ENCODE peak calls at places on chromosome 6, in eight cellular contexts. One of them, this sample, is unnamed.

GRCh38 chr6:170162011-170162770 is 128.7 kb downstream of the DLL1 start:
- DNase-seq in K562: no peak
- DNase-seq in PC-3: no peak
- DNase-seq in HCT116: no peak
- DNase-seq in endothelial cell of umbilical vein: no peak
- DNase-seq in IMR-90: no peak
- DNase-seq in astrocyte: no peak
- DNase-seq in SK-N-SH: no peak
- DNase-seq in this sample: no peak

GRCh38 chr6:44582930-44583329 is 195.4 kb downstream of the CDC5L start:
- DNase-seq in astrocyte: no peak
- DNase-seq in endothelial cell of umbilical vein: no peak
- DNase-seq in K562: no peak
- DNase-seq in IMR-90: no peak
- DNase-seq in SK-N-SH: no peak
- DNase-seq in PC-3: no peak
- DNase-seq in HCT116: no peak
- DNase-seq in this sample: no peak

GRCh38 chr6:151763938-151764680 is 43.4 kb upstream of the ESR1 start:
- DNase-seq in HCT116: peak
- DNase-seq in IMR-90: peak
- DNase-seq in endothelial cell of umbilical vein: peak
- DNase-seq in astrocyte: peak
- DNase-seq in K562: peak
- DNase-seq in PC-3: peak
- DNase-seq in SK-N-SH: peak
- DNase-seq in this sample: peak

GRCh38 chr6:57064809-57065208 is 18.3 kb downstream of the KIAA1586 start:
- DNase-seq in SK-N-SH: no peak
- DNase-seq in endothelial cell of umbilical vein: no peak
- DNase-seq in IMR-90: peak
- DNase-seq in K562: no peak
- DNase-seq in PC-3: no peak
- DNase-seq in HCT116: no peak
- DNase-seq in astrocyte: peak
- DNase-seq in this sample: peak

GRCh38 chr6:165722022-165722421 is 59.0 kb upstream of the PDE10A start:
- DNase-seq in astrocyte: no peak
- DNase-seq in K562: no peak
- DNase-seq in IMR-90: no peak
- DNase-seq in SK-N-SH: no peak
- DNase-seq in HCT116: no peak
- DNase-seq in PC-3: no peak
- DNase-seq in endothelial cell of umbilical vein: no peak
- DNase-seq in this sample: no peak

GRCh38 chr6:80143312-80143960 is 37.0 kb downstream of the BCKDHB start:
- DNase-seq in PC-3: peak
- DNase-seq in endothelial cell of umbilical vein: peak
- DNase-seq in IMR-90: peak
- DNase-seq in K562: no peak
- DNase-seq in HCT116: peak
- DNase-seq in astrocyte: peak
- DNase-seq in SK-N-SH: peak
- DNase-seq in this sample: peak

GRCh38 chr6:109466212-109466923 is 10.8 kb upstream of the MICAL1 start:
- DNase-seq in endothelial cell of umbilical vein: no peak
- DNase-seq in astrocyte: no peak
- DNase-seq in K562: no peak
- DNase-seq in IMR-90: no peak
- DNase-seq in HCT116: no peak
- DNase-seq in SK-N-SH: no peak
- DNase-seq in PC-3: no peak
- DNase-seq in this sample: no peak

GRCh38 chr6:37141291-37142046 is 28.5 kb upstream of the PIM1 start:
- DNase-seq in K562: no peak
- DNase-seq in astrocyte: peak
- DNase-seq in IMR-90: peak
- DNase-seq in PC-3: no peak
- DNase-seq in HCT116: no peak
- DNase-seq in endothelial cell of umbilical vein: no peak
- DNase-seq in SK-N-SH: no peak
- DNase-seq in this sample: peak

GRCh38 chr6:83853178-83853967 is at the start of gene RIPPLY2:
- DNase-seq in PC-3: no peak
- DNase-seq in HCT116: no peak
- DNase-seq in IMR-90: peak
- DNase-seq in astrocyte: peak
- DNase-seq in endothelial cell of umbilical vein: peak
- DNase-seq in K562: no peak
- DNase-seq in SK-N-SH: peak
- DNase-seq in this sample: peak

GRCh38 chr6:109660526-109660925 is 30.5 kb downstream of the AK9 start:
- DNase-seq in HCT116: no peak
- DNase-seq in astrocyte: no peak
- DNase-seq in SK-N-SH: no peak
- DNase-seq in endothelial cell of umbilical vein: no peak
- DNase-seq in K562: no peak
- DNase-seq in PC-3: peak
- DNase-seq in IMR-90: no peak
- DNase-seq in this sample: no peak

GRCh38 chr6:372336-372911 is 19.1 kb upstream of the IRF4 start:
- DNase-seq in K562: no peak
- DNase-seq in astrocyte: no peak
- DNase-seq in PC-3: no peak
- DNase-seq in IMR-90: no peak
- DNase-seq in endothelial cell of umbilical vein: no peak
- DNase-seq in SK-N-SH: no peak
- DNase-seq in HCT116: no peak
- DNase-seq in this sample: no peak

GRCh38 chr6:161001421-161001820 is 9.9 kb downstream of the MAP3K4 start:
- DNase-seq in endothelial cell of umbilical vein: no peak
- DNase-seq in PC-3: no peak
- DNase-seq in K562: no peak
- DNase-seq in astrocyte: no peak
- DNase-seq in HCT116: no peak
- DNase-seq in SK-N-SH: no peak
- DNase-seq in IMR-90: no peak
- DNase-seq in this sample: no peak

GRCh38 chr6:139525415-139525814 is 151.0 kb upstream of the CITED2 start:
- DNase-seq in astrocyte: no peak
- DNase-seq in PC-3: no peak
- DNase-seq in SK-N-SH: no peak
- DNase-seq in IMR-90: no peak
- DNase-seq in K562: no peak
- DNase-seq in HCT116: no peak
- DNase-seq in endothelial cell of umbilical vein: no peak
- DNase-seq in this sample: no peak

GRCh38 chr6:139520321-139520768 is 145.9 kb upstream of the CITED2 start:
- DNase-seq in endothelial cell of umbilical vein: no peak
- DNase-seq in HCT116: no peak
- DNase-seq in PC-3: peak
- DNase-seq in K562: no peak
- DNase-seq in astrocyte: no peak
- DNase-seq in IMR-90: no peak
- DNase-seq in SK-N-SH: no peak
- DNase-seq in this sample: peak

GRCh38 chr6:139521338-139521737 is 146.9 kb upstream of the CITED2 start:
- DNase-seq in endothelial cell of umbilical vein: no peak
- DNase-seq in SK-N-SH: no peak
- DNase-seq in IMR-90: no peak
- DNase-seq in K562: no peak
- DNase-seq in astrocyte: no peak
- DNase-seq in HCT116: no peak
- DNase-seq in PC-3: no peak
- DNase-seq in this sample: no peak

GRCh38 chr6:139523986-139524385 is 149.5 kb upstream of the CITED2 start:
- DNase-seq in IMR-90: no peak
- DNase-seq in astrocyte: no peak
- DNase-seq in K562: no peak
- DNase-seq in PC-3: no peak
- DNase-seq in endothelial cell of umbilical vein: no peak
- DNase-seq in SK-N-SH: no peak
- DNase-seq in HCT116: no peak
- DNase-seq in this sample: no peak

DNA sequence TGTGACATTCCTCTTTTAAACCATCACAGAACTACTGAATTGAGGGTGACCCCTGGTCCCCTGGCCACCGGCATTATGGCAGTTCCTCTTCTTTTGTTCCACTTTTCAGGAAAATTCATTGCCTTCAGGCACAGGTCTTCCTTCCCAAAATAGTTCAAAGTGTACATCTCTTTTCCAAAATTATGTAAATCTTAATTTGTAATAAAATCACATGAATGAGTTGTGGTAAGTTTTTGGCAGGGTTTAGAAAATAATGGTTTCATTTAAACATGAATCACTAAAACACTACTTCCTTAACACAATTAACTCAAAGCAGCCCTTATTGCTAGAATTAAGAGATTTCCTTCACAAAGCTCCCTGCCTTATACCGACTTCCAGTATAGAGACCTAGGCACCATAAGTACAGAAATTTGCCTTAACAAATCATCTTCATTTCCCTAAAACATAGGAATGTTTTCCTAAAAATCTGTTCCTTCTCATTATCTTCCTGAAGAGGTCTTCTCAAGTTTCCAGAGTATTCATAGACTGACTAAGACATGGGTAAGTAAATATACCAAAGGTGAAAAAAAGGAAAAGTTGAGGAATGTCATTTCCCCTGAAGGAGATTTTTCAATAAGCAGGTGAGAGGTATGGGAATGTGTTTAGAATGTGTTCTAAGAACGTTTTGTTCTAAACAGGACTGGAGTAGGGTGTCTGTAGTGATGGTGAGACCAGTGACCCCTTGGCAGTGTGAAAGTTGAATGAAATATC is 148.2 kb upstream of the CITED2 start:
- DNase-seq in K562: no peak
- DNase-seq in PC-3: peak
- DNase-seq in SK-N-SH: no peak
- DNase-seq in HCT116: no peak
- DNase-seq in IMR-90: no peak
- DNase-seq in endothelial cell of umbilical vein: no peak
- DNase-seq in astrocyte: peak
- DNase-seq in this sample: peak
- H3K9ac ChIP-seq in K562: no peak
- H3K9ac ChIP-seq in PC-3: no peak
- H3K9ac ChIP-seq in SK-N-SH: no peak
- H3K9ac ChIP-seq in HCT116: no peak
- H3K9ac ChIP-seq in IMR-90: no peak
- H3K9ac ChIP-seq in endothelial cell of umbilical vein: no peak
- H3K9ac ChIP-seq in astrocyte: no peak
- H3K9ac ChIP-seq in this sample: no peak

GRCh38 chr6:113655761-113656160 is 201.4 kb upstream of the MARCKS start:
- DNase-seq in K562: no peak
- DNase-seq in astrocyte: no peak
- DNase-seq in SK-N-SH: no peak
- DNase-seq in HCT116: no peak
- DNase-seq in IMR-90: no peak
- DNase-seq in endothelial cell of umbilical vein: no peak
- DNase-seq in PC-3: no peak
- DNase-seq in this sample: no peak
- H2AFZ ChIP-seq in K562: no peak
- H2AFZ ChIP-seq in astrocyte: no peak
- H2AFZ ChIP-seq in SK-N-SH: peak
- H2AFZ ChIP-seq in HCT116: no peak
- H2AFZ ChIP-seq in IMR-90: no peak
- H2AFZ ChIP-seq in endothelial cell of umbilical vein: no peak
- H2AFZ ChIP-seq in PC-3: no peak
- H2AFZ ChIP-seq in this sample: no peak

DNA sequence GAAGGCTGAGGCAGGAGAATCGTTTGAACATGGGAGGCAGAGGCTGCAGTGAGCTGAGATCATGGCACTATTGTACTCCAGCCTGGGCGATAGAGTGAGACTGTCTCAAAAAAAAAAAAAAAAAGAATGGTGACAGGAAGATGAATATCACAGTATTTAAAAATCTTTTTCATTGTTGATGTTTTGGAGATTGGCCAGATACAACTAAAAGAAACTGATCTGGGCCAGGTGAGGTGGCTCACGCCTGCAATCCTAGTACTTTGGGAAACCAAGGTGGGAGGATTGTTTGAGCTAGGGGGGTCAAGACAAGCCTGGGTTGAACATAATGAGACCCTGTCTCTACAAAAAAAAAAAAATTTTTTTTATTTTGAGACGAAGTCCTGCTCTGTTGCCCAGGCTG is 52.1 kb downstream of the TRAF3IP2 start:
- DNase-seq in HCT116: no peak
- DNase-seq in endothelial cell of umbilical vein: no peak
- DNase-seq in astrocyte: no peak
- DNase-seq in SK-N-SH: no peak
- DNase-seq in K562: no peak
- DNase-seq in IMR-90: no peak
- DNase-seq in PC-3: no peak
- DNase-seq in this sample: no peak
- H3K9ac ChIP-seq in HCT116: no peak
- H3K9ac ChIP-seq in endothelial cell of umbilical vein: no peak
- H3K9ac ChIP-seq in astrocyte: no peak
- H3K9ac ChIP-seq in SK-N-SH: no peak
- H3K9ac ChIP-seq in K562: no peak
- H3K9ac ChIP-seq in IMR-90: no peak
- H3K9ac ChIP-seq in PC-3: no peak
- H3K9ac ChIP-seq in this sample: no peak

GRCh38 chr6:30184417-30185031 is 21.2 kb downstream of the TRIM15 start:
- DNase-seq in IMR-90: no peak
- DNase-seq in HCT116: no peak
- DNase-seq in endothelial cell of umbilical vein: no peak
- DNase-seq in astrocyte: no peak
- DNase-seq in SK-N-SH: no peak
- DNase-seq in PC-3: no peak
- DNase-seq in K562: no peak
- DNase-seq in this sample: no peak

GRCh38 chr6:30188541-30188940 is 24.7 kb downstream of the TRIM26 start:
- DNase-seq in K562: no peak
- DNase-seq in PC-3: no peak
- DNase-seq in HCT116: no peak
- DNase-seq in SK-N-SH: no peak
- DNase-seq in IMR-90: no peak
- DNase-seq in endothelial cell of umbilical vein: no peak
- DNase-seq in astrocyte: no peak
- DNase-seq in this sample: no peak

GRCh38 chr6:30180145-30180544 is 16.8 kb downstream of the TRIM15 start:
- DNase-seq in astrocyte: no peak
- DNase-seq in HCT116: no peak
- DNase-seq in endothelial cell of umbilical vein: no peak
- DNase-seq in PC-3: no peak
- DNase-seq in K562: no peak
- DNase-seq in IMR-90: no peak
- DNase-seq in SK-N-SH: no peak
- DNase-seq in this sample: no peak

DNA sequence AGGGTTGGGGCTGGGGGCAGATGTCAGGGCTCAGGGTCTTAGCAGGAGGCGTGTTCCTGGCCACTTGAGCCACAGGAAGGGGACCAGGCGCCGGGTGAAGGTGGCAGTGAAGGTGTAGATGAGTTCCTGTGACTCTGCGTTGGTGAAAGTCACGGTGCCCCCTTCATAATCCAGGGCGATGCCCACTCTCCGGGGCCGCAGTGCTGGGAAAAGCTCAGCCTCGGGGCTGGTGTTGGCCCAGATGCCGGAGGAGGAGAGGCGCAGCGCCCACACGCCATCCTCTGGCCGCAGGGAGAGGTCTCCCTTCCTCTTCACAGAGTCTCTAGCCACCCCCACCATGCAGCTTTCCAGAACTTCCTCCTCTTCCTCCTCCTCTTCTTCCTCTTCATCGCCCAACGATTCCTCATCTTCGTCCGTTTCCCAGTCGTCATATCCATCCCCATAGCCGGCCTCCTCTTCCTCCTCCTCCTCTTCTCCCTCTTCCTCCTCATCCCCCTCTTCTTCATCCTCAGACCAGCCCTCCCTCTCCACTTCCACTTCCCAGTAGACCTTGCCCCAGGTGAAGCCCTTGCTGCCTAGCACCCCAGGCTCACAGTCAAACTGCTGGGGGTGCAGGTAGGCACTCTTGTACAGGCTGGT is 22.6 kb downstream of the TRIM15 start:
- DNase-seq in SK-N-SH: no peak
- DNase-seq in IMR-90: no peak
- DNase-seq in PC-3: no peak
- DNase-seq in K562: no peak
- DNase-seq in endothelial cell of umbilical vein: no peak
- DNase-seq in astrocyte: no peak
- DNase-seq in HCT116: no peak
- DNase-seq in this sample: no peak
- H2AFZ ChIP-seq in SK-N-SH: no peak
- H2AFZ ChIP-seq in IMR-90: no peak
- H2AFZ ChIP-seq in PC-3: no peak
- H2AFZ ChIP-seq in K562: no peak
- H2AFZ ChIP-seq in endothelial cell of umbilical vein: no peak
- H2AFZ ChIP-seq in astrocyte: no peak
- H2AFZ ChIP-seq in HCT116: no peak
- H2AFZ ChIP-seq in this sample: no peak